ENCODE peak calls at places on chromosomes 12 and 14, in five cellular contexts. A, D, G, P and V are unnamed samples.

GRCh38 chr12:29234965-29235364 is 85.9 kb downstream of the FAR2 start:
- DNase-seq in D (no peak), A (no peak), G (no peak), P (no peak), V (no peak)

GRCh38 chr14:98189521-98189920 is 1082.5 kb downstream of the BCL11B start:
- DNase-seq in D (no peak), A (no peak), P (peak; percentile 57), G (no peak), V (no peak)

GRCh38 chr12:15522574-15523187 is 200.4 kb downstream of the PTPRO start:
- DNase-seq in G (no peak), D (peak; percentile 63), P (no peak), A (no peak), V (no peak)

GRCh38 chr14:101478796-101479410 is 82.4 kb upstream of the DIO3 start:
- DNase-seq in A (no peak), G (peak; percentile 6), D (no peak), P (peak; percentile 11), V (no peak)

GRCh38 chr12:81017792-81018191 is 60.1 kb upstream of the ACSS3 start:
- DNase-seq in P (no peak), G (no peak), A (no peak), D (no peak), V (no peak)

GRCh38 chr12:13112968-13113367 is 9.5 kb upstream of the GSG1 start:
- DNase-seq in A (no peak), D (no peak), G (no peak), P (no peak), V (no peak)

GRCh38 chr14:19800282-19801117 is 3.1 kb upstream of the OR4N2 start:
- DNase-seq in P (no peak), G (no peak), A (peak; percentile 51), D (no peak), V (no peak)

GRCh38 chr14:100784523-100785337 is 41.2 kb upstream of the MEG3 start:
- DNase-seq in G (no peak), D (no peak), A (no peak), P (no peak), V (no peak)

GRCh38 chr14:92160619-92161018 is 38.9 kb downstream of the CPSF2 start:
- DNase-seq in P (no peak), D (no peak), A (no peak), G (no peak), V (no peak)

GRCh38 chr12:77599782-77600491 is 230.8 kb upstream of the NAV3 start:
- DNase-seq in G (no peak), P (no peak), A (no peak), D (no peak), V (no peak)

GRCh38 chr12:93176166-93176565 is 201.6 kb upstream of the NUDT4 start:
- DNase-seq in G (no peak), A (no peak), D (no peak), P (no peak), V (no peak)

GRCh38 chr12:78062781-78063180 is 232.1 kb downstream of the NAV3 start:
- DNase-seq in D (no peak), A (no peak), P (no peak), G (no peak), V (no peak)

GRCh38 chr12:120536064-120536791 is 2.1 kb downstream of the RNF10 start:
- DNase-seq in P (no peak), G (no peak), D (no peak), A (no peak), V (peak; percentile 44)

GRCh38 chr12:1835178-1836131 is 15.1 kb downstream of the LRTM2 start:
- DNase-seq in P (no peak), G (no peak), D (no peak), A (no peak), V (no peak)

GRCh38 chr12:96809522-96809921 is 97.5 kb upstream of the NEDD1 start:
- DNase-seq in P (no peak), D (no peak), G (no peak), A (no peak), V (no peak)

GRCh38 chr12:111436266-111436665 is 30.5 kb downstream of the SH2B3 start:
- DNase-seq in P (no peak), G (no peak), A (no peak), D (no peak), V (no peak)